ENCODE peak calls at places on chromosomes 6 and 20, in five cellular contexts. M is GM13977; G is brain microvascular endothelial cell; J is activated CD4-positive, alpha-beta T cell treated with anti-CD3 and anti-CD28 coated beads, Interleukin-2, amount 50 U/mL, for 48 hours; C is breast epithelium. Z is an unnamed sample.

GRCh38 chr6:143034689-143035334 is 25.9 kb upstream of the AIG1 start:
- DNase-seq in M (no peak), G (no peak), J (no peak), C (no peak), Z (no peak)

GRCh38 chr6:35084041-35084491 is 57.1 kb downstream of the TCP11 start:
- DNase-seq in M (no peak), G (no peak), J (no peak), C (peak; percentile 45), Z (no peak)

GRCh38 chr6:11424395-11425050 is 113.0 kb upstream of the TMEM170B start:
- DNase-seq in M (no peak), G (no peak), J (no peak), C (no peak), Z (no peak)

GRCh38 chr6:33711140-33712129 is at the start of gene UQCC2:
- DNase-seq in M (peak; percentile 96), G (peak; percentile 87), J (peak; percentile 96), C (peak; percentile 94), Z (peak; percentile 98)

GRCh38 chr6:159788757-159789376 is 535 bp downstream of the TCP1 start:
- DNase-seq in M (peak; percentile 50), G (peak; percentile 28), J (peak; percentile 24), C (peak; percentile 32), Z (no peak)

GRCh38 chr20:12203399-12203798 is 285.7 kb downstream of the BTBD3 start:
- DNase-seq in M (no peak), G (no peak), J (no peak), C (no peak), Z (no peak)

GRCh38 chr20:26209171-26209941 is 512.7 kb upstream of the ZNF337 start:
- DNase-seq in M (peak; percentile 28), G (no peak), J (peak; percentile 13), C (no peak), Z (peak; percentile 13)

GRCh38 chr20:49976542-49976941 is 6.2 kb upstream of the SNAI1 start:
- DNase-seq in M (no peak), G (no peak), J (no peak), C (no peak), Z (no peak)

GRCh38 chr20:1876217-1876921 is 18.8 kb upstream of the SIRPA start:
- DNase-seq in M (no peak), G (no peak), J (no peak), C (no peak), Z (no peak)

GRCh38 chr6:108285381-108285780 is 9.5 kb upstream of the AFG1L start:
- DNase-seq in M (no peak), G (no peak), J (no peak), C (no peak), Z (no peak)

GRCh38 chr20:48489656-48490055 is 338.1 kb downstream of the PREX1 start:
- DNase-seq in M (no peak), G (no peak), J (no peak), C (peak; percentile 29), Z (no peak)

GRCh38 chr20:48716086-48716485 is 111.7 kb downstream of the PREX1 start:
- DNase-seq in M (no peak), G (no peak), J (peak; percentile 52), C (no peak), Z (no peak)

GRCh38 chr20:41889871-41890224 is 271.7 kb upstream of the CHD6 start:
- DNase-seq in M (no peak), G (no peak), J (no peak), C (no peak), Z (no peak)

GRCh38 chr6:116783852-116784251 is 18.3 kb upstream of the FAM162B start:
- DNase-seq in M (no peak), G (no peak), J (no peak), C (no peak), Z (no peak)

GRCh38 chr6:28336284-28337024 is 506 bp upstream of the ZSCAN31 start:
- DNase-seq in M (peak; percentile 29), G (peak; percentile 29), J (peak; percentile 9), C (no peak), Z (peak; percentile 31)

GRCh38 chr20:61722146-61722678 is 343.5 kb downstream of the TAF4 start:
- DNase-seq in M (no peak), G (no peak), J (no peak), C (no peak), Z (no peak)

Z was measured in GM10248.